ENCODE peak calls at places on chromosome 2, in eight cellular contexts. One of them, this sample, is unnamed.

GRCh38 chr2:183024701-183025100 is 13.6 kb downstream of the NCKAP1 start:
- DNase-seq in fibroblast of the aortic adventitia: no peak
- DNase-seq in RWPE1: no peak
- DNase-seq in GM23338: no peak
- DNase-seq in AG09309: no peak
- DNase-seq in CD4-positive, alpha-beta T cell: no peak
- DNase-seq in MCF 10A: peak
- DNase-seq in cardiac muscle cell: no peak
- DNase-seq in this sample: no peak

GRCh38 chr2:120346667-120347358 is 877 bp downstream of the INHBB start:
- DNase-seq in fibroblast of the aortic adventitia: peak
- DNase-seq in RWPE1: no peak
- DNase-seq in GM23338: peak
- DNase-seq in AG09309: peak
- DNase-seq in CD4-positive, alpha-beta T cell: no peak
- DNase-seq in MCF 10A: no peak
- DNase-seq in cardiac muscle cell: peak
- DNase-seq in this sample: peak

GRCh38 chr2:192473331-192473730 is 278.6 kb upstream of the TMEFF2 start:
- DNase-seq in fibroblast of the aortic adventitia: no peak
- DNase-seq in RWPE1: no peak
- DNase-seq in GM23338: no peak
- DNase-seq in AG09309: no peak
- DNase-seq in CD4-positive, alpha-beta T cell: no peak
- DNase-seq in MCF 10A: no peak
- DNase-seq in cardiac muscle cell: no peak
- DNase-seq in this sample: no peak

GRCh38 chr2:143254108-143254507 is 124.9 kb downstream of the ARHGAP15 start:
- DNase-seq in fibroblast of the aortic adventitia: no peak
- DNase-seq in RWPE1: no peak
- DNase-seq in GM23338: no peak
- DNase-seq in AG09309: no peak
- DNase-seq in CD4-positive, alpha-beta T cell: peak
- DNase-seq in MCF 10A: no peak
- DNase-seq in cardiac muscle cell: no peak
- DNase-seq in this sample: no peak

GRCh38 chr2:128452536-128453530 is 134.2 kb upstream of the HS6ST1 start:
- DNase-seq in fibroblast of the aortic adventitia: no peak
- DNase-seq in RWPE1: no peak
- DNase-seq in GM23338: no peak
- DNase-seq in AG09309: no peak
- DNase-seq in CD4-positive, alpha-beta T cell: no peak
- DNase-seq in MCF 10A: no peak
- DNase-seq in cardiac muscle cell: no peak
- DNase-seq in this sample: no peak

GRCh38 chr2:74884866-74885265 is 50.9 kb downstream of the HK2 start:
- DNase-seq in fibroblast of the aortic adventitia: no peak
- DNase-seq in RWPE1: no peak
- DNase-seq in GM23338: no peak
- DNase-seq in AG09309: no peak
- DNase-seq in CD4-positive, alpha-beta T cell: no peak
- DNase-seq in MCF 10A: no peak
- DNase-seq in cardiac muscle cell: no peak
- DNase-seq in this sample: no peak

GRCh38 chr2:225009768-225010167 is 32.5 kb downstream of the DOCK10 start:
- DNase-seq in fibroblast of the aortic adventitia: no peak
- DNase-seq in RWPE1: no peak
- DNase-seq in GM23338: peak
- DNase-seq in AG09309: no peak
- DNase-seq in CD4-positive, alpha-beta T cell: no peak
- DNase-seq in MCF 10A: no peak
- DNase-seq in cardiac muscle cell: no peak
- DNase-seq in this sample: no peak

GRCh38 chr2:156647377-156648010 is 211.3 kb downstream of the GPD2 start:
- DNase-seq in fibroblast of the aortic adventitia: no peak
- DNase-seq in RWPE1: no peak
- DNase-seq in GM23338: no peak
- DNase-seq in AG09309: no peak
- DNase-seq in CD4-positive, alpha-beta T cell: no peak
- DNase-seq in MCF 10A: no peak
- DNase-seq in cardiac muscle cell: no peak
- DNase-seq in this sample: no peak

GRCh38 chr2:142673836-142674235 is 203.6 kb upstream of the KYNU start:
- DNase-seq in fibroblast of the aortic adventitia: no peak
- DNase-seq in RWPE1: no peak
- DNase-seq in GM23338: no peak
- DNase-seq in AG09309: no peak
- DNase-seq in CD4-positive, alpha-beta T cell: no peak
- DNase-seq in MCF 10A: no peak
- DNase-seq in cardiac muscle cell: no peak
- DNase-seq in this sample: no peak

GRCh38 chr2:1634681-1635341 is 109.5 kb downstream of the PXDN start:
- DNase-seq in fibroblast of the aortic adventitia: no peak
- DNase-seq in RWPE1: no peak
- DNase-seq in GM23338: no peak
- DNase-seq in AG09309: no peak
- DNase-seq in CD4-positive, alpha-beta T cell: no peak
- DNase-seq in MCF 10A: no peak
- DNase-seq in cardiac muscle cell: no peak
- DNase-seq in this sample: no peak

GRCh38 chr2:74119912-74120825 is 27.5 kb downstream of the BOLA3 start:
- DNase-seq in fibroblast of the aortic adventitia: peak
- DNase-seq in RWPE1: peak
- DNase-seq in GM23338: peak
- DNase-seq in AG09309: no peak
- DNase-seq in CD4-positive, alpha-beta T cell: peak
- DNase-seq in MCF 10A: peak
- DNase-seq in cardiac muscle cell: peak
- DNase-seq in this sample: peak

GRCh38 chr2:55099878-55100820 is 49.9 kb upstream of the RTN4 start:
- DNase-seq in fibroblast of the aortic adventitia: peak
- DNase-seq in RWPE1: no peak
- DNase-seq in GM23338: no peak
- DNase-seq in AG09309: peak
- DNase-seq in CD4-positive, alpha-beta T cell: no peak
- DNase-seq in MCF 10A: peak
- DNase-seq in cardiac muscle cell: peak
- DNase-seq in this sample: peak

GRCh38 chr2:226738821-226739507 is 60.7 kb downstream of the IRS1 start:
- DNase-seq in fibroblast of the aortic adventitia: peak
- DNase-seq in RWPE1: no peak
- DNase-seq in GM23338: peak
- DNase-seq in AG09309: no peak
- DNase-seq in CD4-positive, alpha-beta T cell: no peak
- DNase-seq in MCF 10A: peak
- DNase-seq in cardiac muscle cell: no peak
- DNase-seq in this sample: no peak

GRCh38 chr2:62643100-62643471 is 62.4 kb upstream of the EHBP1 start:
- DNase-seq in fibroblast of the aortic adventitia: no peak
- DNase-seq in RWPE1: no peak
- DNase-seq in GM23338: no peak
- DNase-seq in AG09309: no peak
- DNase-seq in CD4-positive, alpha-beta T cell: no peak
- DNase-seq in MCF 10A: no peak
- DNase-seq in cardiac muscle cell: no peak
- DNase-seq in this sample: no peak

GRCh38 chr2:165927353-165927752 is 26.2 kb downstream of the TTC21B start:
- DNase-seq in fibroblast of the aortic adventitia: peak
- DNase-seq in RWPE1: no peak
- DNase-seq in GM23338: no peak
- DNase-seq in AG09309: no peak
- DNase-seq in CD4-positive, alpha-beta T cell: no peak
- DNase-seq in MCF 10A: no peak
- DNase-seq in cardiac muscle cell: no peak
- DNase-seq in this sample: peak

DNA sequence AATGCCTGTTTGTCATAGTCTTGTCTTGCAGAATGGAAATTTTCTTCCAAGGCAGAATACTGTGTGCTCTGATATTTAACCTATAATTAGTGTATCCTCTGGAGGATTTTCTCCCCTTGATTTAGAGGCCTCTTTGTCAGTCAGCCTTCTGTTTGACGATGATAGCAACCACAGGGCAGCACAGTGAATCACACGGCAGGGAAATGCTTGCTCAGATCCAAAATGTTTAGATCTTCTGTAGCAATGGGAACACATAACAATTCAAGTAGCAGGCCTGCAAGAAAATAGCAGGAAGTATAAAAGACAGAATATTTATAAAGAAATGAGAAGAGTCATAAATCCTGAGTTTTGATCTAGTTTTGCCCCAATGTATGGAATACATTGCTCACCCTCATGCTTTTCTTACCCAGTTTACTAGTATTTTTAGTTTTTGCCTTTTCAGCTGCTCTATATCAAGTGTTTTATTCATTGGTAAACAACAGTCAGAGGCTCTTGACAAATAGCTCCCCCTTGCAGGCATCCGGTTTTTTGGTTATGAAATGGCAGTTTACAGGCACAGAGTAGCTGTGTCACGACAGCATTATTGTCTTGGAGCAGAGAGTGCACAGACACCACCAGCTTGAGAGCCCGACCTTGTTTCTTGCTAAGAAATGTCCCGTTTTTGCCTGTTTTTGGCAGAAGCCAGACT is 185.1 kb downstream of the MYO3B start:
- DNase-seq in fibroblast of the aortic adventitia: no peak
- DNase-seq in RWPE1: no peak
- DNase-seq in GM23338: no peak
- DNase-seq in AG09309: no peak
- DNase-seq in CD4-positive, alpha-beta T cell: no peak
- DNase-seq in MCF 10A: peak
- DNase-seq in cardiac muscle cell: peak
- DNase-seq in this sample: peak
- TF ChIP-seq CTCF in fibroblast of the aortic adventitia: no peak
- TF ChIP-seq CTCF in RWPE1: no peak
- TF ChIP-seq CTCF in GM23338: no peak
- TF ChIP-seq CTCF in AG09309: no peak
- TF ChIP-seq CTCF in CD4-positive, alpha-beta T cell: no peak
- TF ChIP-seq CTCF in MCF 10A: no peak
- TF ChIP-seq CTCF in cardiac muscle cell: no peak
- TF ChIP-seq CTCF in this sample: no peak

DNA sequence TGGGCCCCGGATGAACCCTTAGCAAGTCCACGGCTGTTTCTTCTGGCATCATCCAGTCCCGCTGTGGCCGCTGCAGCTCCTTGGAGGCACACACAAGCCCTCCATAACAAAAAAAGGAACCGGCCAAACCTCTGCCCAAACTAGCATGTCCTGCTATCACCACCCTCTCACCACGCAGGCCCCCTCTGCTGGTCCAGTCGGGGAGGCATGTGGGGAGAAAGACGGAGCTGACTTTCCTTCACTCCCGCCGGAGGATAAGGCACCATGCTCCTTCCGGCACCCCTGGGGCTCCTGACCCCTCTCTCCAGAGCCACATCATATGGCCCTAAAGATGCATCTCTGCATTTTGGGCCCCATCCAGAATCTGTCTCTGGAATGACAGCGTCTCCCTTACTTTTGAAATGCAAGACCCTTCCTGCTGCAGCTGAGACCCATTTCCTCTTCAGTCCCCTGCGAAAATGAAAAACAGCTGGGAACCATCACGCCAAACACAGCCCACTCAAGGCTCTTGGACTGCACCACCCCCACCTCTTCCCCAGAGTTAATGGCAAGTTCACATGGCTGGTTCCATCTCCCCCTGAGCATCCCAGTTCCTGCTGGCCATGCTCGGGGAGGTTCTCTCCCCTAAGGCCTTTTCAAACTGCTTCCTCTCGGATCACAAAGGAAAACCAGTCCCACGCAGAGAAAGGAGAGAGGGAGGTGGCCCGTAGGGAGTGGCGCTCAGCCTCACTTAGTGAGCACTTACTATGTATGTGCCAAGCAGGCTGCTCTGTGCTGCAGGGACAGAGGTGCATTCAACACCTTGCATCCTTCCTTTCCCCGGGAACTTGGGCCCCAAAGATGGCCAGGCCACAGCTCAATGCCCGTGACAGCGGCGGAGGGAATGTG is 35.2 kb upstream of the MLPH start:
- DNase-seq in fibroblast of the aortic adventitia: no peak
- DNase-seq in RWPE1: no peak
- DNase-seq in GM23338: peak
- DNase-seq in AG09309: no peak
- DNase-seq in CD4-positive, alpha-beta T cell: no peak
- DNase-seq in MCF 10A: no peak
- DNase-seq in cardiac muscle cell: peak
- DNase-seq in this sample: peak
- TF ChIP-seq CTCF in fibroblast of the aortic adventitia: no peak
- TF ChIP-seq CTCF in RWPE1: no peak
- TF ChIP-seq CTCF in GM23338: peak
- TF ChIP-seq CTCF in AG09309: peak
- TF ChIP-seq CTCF in CD4-positive, alpha-beta T cell: no peak
- TF ChIP-seq CTCF in MCF 10A: no peak
- TF ChIP-seq CTCF in cardiac muscle cell: peak
- TF ChIP-seq CTCF in this sample: peak

DNA sequence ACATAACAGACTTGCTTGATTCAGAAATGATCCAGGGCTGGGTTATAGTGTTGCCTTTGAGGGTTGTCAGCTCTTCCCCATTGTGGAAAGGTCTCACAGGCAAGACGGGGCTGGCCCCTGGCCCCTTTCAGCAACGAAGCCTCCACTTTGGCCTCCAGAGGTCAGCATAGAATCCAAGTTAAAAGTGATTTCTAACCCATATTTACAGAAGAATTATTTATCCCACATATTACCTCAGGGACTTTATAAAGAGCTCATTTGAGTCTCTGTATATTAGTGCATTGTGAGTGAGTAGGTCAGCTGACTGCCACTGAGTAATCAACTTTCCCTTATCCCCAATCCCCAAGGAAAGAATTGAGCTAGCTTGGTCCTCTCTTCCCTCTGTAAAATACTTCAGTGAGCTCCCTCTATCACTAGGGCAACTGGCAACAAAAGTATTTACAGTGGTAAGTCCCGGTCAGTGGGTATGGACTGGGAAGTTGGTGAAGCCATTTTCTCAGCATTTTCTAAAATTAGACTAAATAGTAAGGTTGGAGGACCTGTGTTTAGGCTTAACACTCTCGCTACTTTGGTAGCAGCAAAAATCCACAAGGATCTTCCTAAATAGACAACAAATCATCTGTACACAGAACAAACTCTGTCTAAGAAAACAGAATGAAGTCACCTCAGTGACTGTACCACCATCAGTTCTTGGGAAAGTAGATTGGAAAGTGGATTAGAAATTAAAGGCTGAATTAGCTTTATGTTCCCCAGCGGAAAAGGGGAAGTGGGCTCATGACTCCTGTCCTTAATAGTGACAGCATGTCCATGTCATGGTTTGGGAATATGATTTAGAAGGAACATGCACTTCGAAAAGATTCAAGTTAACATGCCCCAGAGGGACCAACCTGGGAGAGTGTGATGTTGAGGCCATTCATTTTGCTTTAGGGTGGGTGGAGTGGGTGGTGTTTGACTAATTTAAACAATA is 171.0 kb upstream of the SIX3 start:
- DNase-seq in fibroblast of the aortic adventitia: no peak
- DNase-seq in RWPE1: no peak
- DNase-seq in GM23338: peak
- DNase-seq in AG09309: no peak
- DNase-seq in CD4-positive, alpha-beta T cell: no peak
- DNase-seq in MCF 10A: no peak
- DNase-seq in cardiac muscle cell: no peak
- DNase-seq in this sample: no peak
- TF ChIP-seq CTCF in fibroblast of the aortic adventitia: no peak
- TF ChIP-seq CTCF in RWPE1: no peak
- TF ChIP-seq CTCF in GM23338: peak
- TF ChIP-seq CTCF in AG09309: no peak
- TF ChIP-seq CTCF in CD4-positive, alpha-beta T cell: no peak
- TF ChIP-seq CTCF in MCF 10A: no peak
- TF ChIP-seq CTCF in cardiac muscle cell: no peak
- TF ChIP-seq CTCF in this sample: peak

GRCh38 chr2:235576337-235576910 is 82.6 kb downstream of the AGAP1 start:
- DNase-seq in fibroblast of the aortic adventitia: no peak
- DNase-seq in RWPE1: peak
- DNase-seq in GM23338: no peak
- DNase-seq in AG09309: no peak
- DNase-seq in CD4-positive, alpha-beta T cell: no peak
- DNase-seq in MCF 10A: no peak
- DNase-seq in cardiac muscle cell: no peak
- DNase-seq in this sample: no peak
- TF ChIP-seq CTCF in fibroblast of the aortic adventitia: no peak
- TF ChIP-seq CTCF in RWPE1: no peak
- TF ChIP-seq CTCF in GM23338: no peak
- TF ChIP-seq CTCF in AG09309: no peak
- TF ChIP-seq CTCF in CD4-positive, alpha-beta T cell: no peak
- TF ChIP-seq CTCF in MCF 10A: no peak
- TF ChIP-seq CTCF in cardiac muscle cell: no peak
- TF ChIP-seq CTCF in this sample: no peak

This sample was measured in HFFc6.